ENCODE peak calls at places on chromosomes 5 and 9, in five cellular contexts. One of them, this sample, is unnamed.

GRCh38 chr9:107020040-107020530 is 157.1 kb downstream of the ZNF462 start:
- DNase-seq in K562: no peak
- DNase-seq in GM12878: peak
- DNase-seq in HepG2: no peak
- DNase-seq in H1: no peak
- DNase-seq in this sample: no peak

GRCh38 chr9:81035171-81035570 is 654.2 kb downstream of the TLE1 start:
- DNase-seq in K562: no peak
- DNase-seq in HepG2: no peak
- DNase-seq in H1: no peak
- DNase-seq in GM12878: no peak
- DNase-seq in this sample: no peak

GRCh38 chr5:147310059-147310704 is 75.4 kb downstream of the STK32A start:
- DNase-seq in H1: no peak
- DNase-seq in K562: no peak
- DNase-seq in HepG2: no peak
- DNase-seq in GM12878: no peak
- DNase-seq in this sample: peak

GRCh38 chr9:137313956-137314560 is 12.0 kb upstream of the NRARP start:
- DNase-seq in GM12878: no peak
- DNase-seq in H1: no peak
- DNase-seq in HepG2: no peak
- DNase-seq in K562: peak
- DNase-seq in this sample: no peak

GRCh38 chr9:18473551-18474279 is at the start of gene ADAMTSL1:
- DNase-seq in K562: no peak
- DNase-seq in HepG2: no peak
- DNase-seq in H1: peak
- DNase-seq in GM12878: no peak
- DNase-seq in this sample: no peak

GRCh38 chr5:67901816-67902496 is 313.6 kb upstream of the PIK3R1 start:
- DNase-seq in GM12878: no peak
- DNase-seq in K562: no peak
- DNase-seq in HepG2: no peak
- DNase-seq in H1: no peak
- DNase-seq in this sample: no peak

GRCh38 chr5:159705948-159706347 is 210.3 kb upstream of the ADRA1B start:
- DNase-seq in H1: no peak
- DNase-seq in GM12878: no peak
- DNase-seq in K562: no peak
- DNase-seq in HepG2: no peak
- DNase-seq in this sample: no peak

GRCh38 chr9:19926774-19927173 is 137.9 kb upstream of the SLC24A2 start:
- DNase-seq in GM12878: no peak
- DNase-seq in K562: no peak
- DNase-seq in HepG2: no peak
- DNase-seq in H1: no peak
- DNase-seq in this sample: no peak

GRCh38 chr5:171801-172331 is 19.4 kb upstream of the LRRC14B start:
- DNase-seq in GM12878: no peak
- DNase-seq in HepG2: no peak
- DNase-seq in H1: no peak
- DNase-seq in K562: no peak
- DNase-seq in this sample: no peak

GRCh38 chr9:2029666-2030170 is 14.6 kb downstream of the SMARCA2 start:
- DNase-seq in GM12878: no peak
- DNase-seq in H1: no peak
- DNase-seq in K562: no peak
- DNase-seq in HepG2: no peak
- DNase-seq in this sample: no peak

GRCh38 chr5:137641148-137641547 is 94.7 kb downstream of the KLHL3 start:
- DNase-seq in K562: no peak
- DNase-seq in H1: no peak
- DNase-seq in HepG2: no peak
- DNase-seq in GM12878: no peak
- DNase-seq in this sample: no peak

GRCh38 chr5:143887302-143887638 is 75.3 kb downstream of the HMHB1 start:
- DNase-seq in HepG2: no peak
- DNase-seq in K562: no peak
- DNase-seq in H1: no peak
- DNase-seq in GM12878: no peak
- DNase-seq in this sample: no peak

GRCh38 chr5:1803192-1803591 is 2.0 kb downstream of the NDUFS6 start:
- DNase-seq in GM12878: no peak
- DNase-seq in K562: no peak
- DNase-seq in HepG2: no peak
- DNase-seq in H1: no peak
- DNase-seq in this sample: no peak
- TF ChIP-seq SRF in GM12878: no peak
- TF ChIP-seq SRF in K562: no peak
- TF ChIP-seq SRF in HepG2: no peak
- TF ChIP-seq SRF in H1: no peak
- TF ChIP-seq SRF in this sample: no peak

GRCh38 chr9:24931894-24932293 is 386.2 kb upstream of the IZUMO3 start:
- DNase-seq in K562: no peak
- DNase-seq in H1: no peak
- DNase-seq in HepG2: no peak
- DNase-seq in GM12878: no peak
- DNase-seq in this sample: no peak
- TF ChIP-seq SRF in K562: no peak
- TF ChIP-seq SRF in H1: no peak
- TF ChIP-seq SRF in HepG2: no peak
- TF ChIP-seq SRF in GM12878: no peak
- TF ChIP-seq SRF in this sample: no peak

GRCh38 chr5:54691644-54692043 is 174.1 kb downstream of the SNX18 start:
- DNase-seq in GM12878: no peak
- DNase-seq in K562: no peak
- DNase-seq in H1: no peak
- DNase-seq in HepG2: no peak
- DNase-seq in this sample: no peak
- TF ChIP-seq SRF in GM12878: no peak
- TF ChIP-seq SRF in K562: no peak
- TF ChIP-seq SRF in H1: no peak
- TF ChIP-seq SRF in HepG2: no peak
- TF ChIP-seq SRF in this sample: no peak

DNA sequence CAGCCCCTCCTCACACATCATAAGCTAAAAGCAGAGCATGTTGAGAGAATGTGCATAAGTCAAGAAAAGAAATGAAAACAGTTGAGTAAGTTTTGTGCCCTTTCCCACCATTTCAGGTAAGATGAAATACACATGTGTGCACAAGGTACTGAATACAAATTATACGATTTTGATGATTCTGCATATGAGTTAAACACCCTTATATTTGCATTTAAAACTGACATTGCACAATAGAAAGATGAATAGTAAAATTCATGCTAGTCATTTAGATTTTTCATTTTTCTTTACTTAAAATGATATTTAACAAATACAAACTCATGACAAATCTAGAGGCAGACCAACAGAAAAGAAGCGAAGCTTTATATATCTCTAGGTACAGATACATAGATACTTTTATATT is 24.9 kb upstream of the PSD2 start:
- DNase-seq in HepG2: no peak
- DNase-seq in GM12878: no peak
- DNase-seq in H1: no peak
- DNase-seq in K562: no peak
- DNase-seq in this sample: no peak
- TF ChIP-seq SRF in HepG2: no peak
- TF ChIP-seq SRF in GM12878: no peak
- TF ChIP-seq SRF in H1: no peak
- TF ChIP-seq SRF in K562: no peak
- TF ChIP-seq SRF in this sample: no peak

GRCh38 chr5:168943999-168944398 is 356.9 kb downstream of the SLIT3 start:
- DNase-seq in GM12878: no peak
- DNase-seq in H1: no peak
- DNase-seq in HepG2: no peak
- DNase-seq in K562: no peak
- DNase-seq in this sample: no peak

GRCh38 chr5:168950241-168950951 is 350.5 kb downstream of the SLIT3 start:
- DNase-seq in K562: no peak
- DNase-seq in GM12878: no peak
- DNase-seq in HepG2: no peak
- DNase-seq in H1: no peak
- DNase-seq in this sample: no peak

GRCh38 chr5:168946363-168946762 is 354.6 kb downstream of the SLIT3 start:
- DNase-seq in K562: no peak
- DNase-seq in H1: peak
- DNase-seq in GM12878: no peak
- DNase-seq in HepG2: no peak
- DNase-seq in this sample: no peak

GRCh38 chr5:168948746-168949145 is 352.2 kb downstream of the SLIT3 start:
- DNase-seq in H1: no peak
- DNase-seq in HepG2: no peak
- DNase-seq in GM12878: no peak
- DNase-seq in K562: no peak
- DNase-seq in this sample: no peak

DNA sequence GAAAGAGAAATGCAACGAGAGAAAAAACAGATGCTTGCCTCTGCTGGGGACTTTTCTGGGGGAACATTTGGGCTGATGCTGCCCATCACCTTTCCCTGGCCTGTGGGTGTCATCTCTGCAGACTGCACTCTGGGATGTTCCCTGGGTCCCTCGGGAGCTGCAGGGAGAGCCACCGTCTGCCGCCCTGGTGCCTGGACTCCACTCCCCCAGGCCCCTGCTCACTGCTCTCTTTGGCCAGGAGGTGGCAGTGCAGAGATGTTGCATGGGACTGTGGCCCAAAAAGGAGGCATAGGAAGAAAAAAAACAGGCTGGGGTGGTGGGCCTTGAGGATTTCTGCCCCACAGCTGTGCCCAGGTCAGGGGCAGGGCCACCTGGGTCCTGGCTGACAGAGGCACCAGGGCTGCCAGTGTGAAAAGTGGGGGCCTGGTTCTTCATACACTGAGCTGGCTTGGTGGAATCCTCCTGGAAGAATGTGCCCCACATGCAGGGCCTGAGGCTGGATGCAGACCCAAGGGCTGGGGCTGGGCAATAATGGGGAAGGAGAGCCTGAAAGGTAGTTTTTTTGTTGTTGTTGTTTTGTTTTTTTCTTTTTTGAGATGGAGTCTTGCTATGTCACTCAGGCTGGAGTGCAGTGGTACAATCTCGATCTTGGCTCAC is 353.6 kb downstream of the SLIT3 start:
- DNase-seq in H1: peak
- DNase-seq in HepG2: peak
- DNase-seq in K562: peak
- DNase-seq in GM12878: no peak
- DNase-seq in this sample: no peak
- TF ChIP-seq SRF in H1: no peak
- TF ChIP-seq SRF in HepG2: no peak
- TF ChIP-seq SRF in K562: no peak
- TF ChIP-seq SRF in GM12878: no peak
- TF ChIP-seq SRF in this sample: no peak

DNA sequence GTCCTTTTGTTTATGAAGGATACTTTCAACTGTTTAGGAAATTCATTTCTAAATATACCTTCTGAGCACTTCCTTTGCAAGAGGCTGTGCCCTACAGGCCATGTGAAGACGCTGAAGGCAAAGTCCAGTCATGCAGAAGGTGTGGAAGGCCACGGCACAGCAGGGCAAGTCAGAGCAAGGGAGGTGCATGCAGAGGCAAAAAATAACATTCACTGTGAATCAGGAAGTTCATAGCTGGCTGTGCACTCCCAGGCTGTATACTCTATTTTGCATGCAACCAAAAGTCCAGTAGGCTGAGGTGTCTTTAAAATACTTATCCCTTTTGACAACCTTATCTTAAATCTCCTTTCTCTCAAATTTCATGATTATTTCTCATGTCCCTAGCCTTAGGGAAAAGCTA is 50.3 kb downstream of the GNAQ start:
- DNase-seq in GM12878: no peak
- DNase-seq in HepG2: no peak
- DNase-seq in K562: peak
- DNase-seq in H1: no peak
- DNase-seq in this sample: no peak
- TF ChIP-seq SRF in GM12878: no peak
- TF ChIP-seq SRF in HepG2: no peak
- TF ChIP-seq SRF in K562: no peak
- TF ChIP-seq SRF in H1: no peak
- TF ChIP-seq SRF in this sample: no peak

This sample was measured in HCT116.